ENCODE peak calls at places on chromosomes 1 and 21, in six cellular contexts. T is K562, N is HEK293T, L is A549, A is IMR-90, Y is HepG2. C is an unnamed sample.

GRCh38 chr1:218498061-218498938 is 153.2 kb downstream of the TGFB2 start:
- DNase-seq in L (peak; percentile 92), T (no peak), A (peak; percentile 75), Y (no peak), N (no peak), C (no peak)

GRCh38 chr1:10189659-10190058 is 20.7 kb upstream of the KIF1B start:
- DNase-seq in L (no peak), A (no peak), Y (no peak), T (no peak), N (no peak), C (peak; percentile 37)

GRCh38 chr1:75188892-75189291 is 54.7 kb downstream of the LHX8 start:
- DNase-seq in A (no peak), N (no peak), L (no peak), Y (no peak), T (no peak), C (no peak)

GRCh38 chr1:116916533-116917460 is 7.1 kb downstream of the PTGFRN start:
- DNase-seq in T (no peak), A (no peak), N (no peak), Y (peak; percentile 72), L (no peak), C (no peak)

GRCh38 chr1:211800925-211801607 is 29.5 kb downstream of the LPGAT1 start:
- DNase-seq in Y (no peak), T (peak; percentile 58), A (no peak), L (no peak), N (no peak), C (no peak)

GRCh38 chr1:154906621-154907081 is 29.9 kb downstream of the PMVK start:
- DNase-seq in T (no peak), A (no peak), Y (peak; percentile 52), L (peak; percentile 44), N (peak; percentile 14), C (no peak)

GRCh38 chr1:90959352-90960206 is 62.3 kb downstream of the ZNF644 start:
- DNase-seq in N (no peak), L (no peak), A (peak; percentile 47), Y (peak; percentile 74), T (no peak), C (no peak)

GRCh38 chr1:178354816-178355215 is 141.9 kb downstream of the CLEC20A start:
- DNase-seq in L (no peak), A (no peak), Y (no peak), N (no peak), T (no peak), C (no peak)

GRCh38 chr1:207866471-207867135 is 44.3 kb downstream of the CD34 start:
- DNase-seq in N (no peak), A (peak; percentile 58), Y (no peak), T (peak; percentile 45), L (peak; percentile 25), C (no peak)

GRCh38 chr1:6870086-6870485 is 84.8 kb downstream of the CAMTA1 start:
- DNase-seq in N (no peak), L (no peak), Y (no peak), A (no peak), T (no peak), C (no peak)
- TF ChIP-seq BHLHE40 in N (no peak), L (no peak), Y (no peak), A (no peak), T (no peak), C (no peak)

GRCh38 chr1:213244664-213245091 is 193.6 kb downstream of the RPS6KC1 start:
- DNase-seq in T (peak; percentile 74), A (peak; percentile 65), N (peak; percentile 55), Y (peak; percentile 73), L (peak; percentile 49), C (no peak)
- TF ChIP-seq BHLHE40 in T (no peak), A (no peak), N (no peak), Y (no peak), L (no peak), C (no peak)

GRCh38 chr1:53553734-53554509 is 94.7 kb downstream of the DMRTB1 start:
- DNase-seq in T (no peak), N (no peak), A (no peak), L (no peak), Y (no peak), C (no peak)
- TF ChIP-seq BHLHE40 in T (no peak), N (no peak), A (no peak), L (no peak), Y (no peak), C (no peak)

DNA sequence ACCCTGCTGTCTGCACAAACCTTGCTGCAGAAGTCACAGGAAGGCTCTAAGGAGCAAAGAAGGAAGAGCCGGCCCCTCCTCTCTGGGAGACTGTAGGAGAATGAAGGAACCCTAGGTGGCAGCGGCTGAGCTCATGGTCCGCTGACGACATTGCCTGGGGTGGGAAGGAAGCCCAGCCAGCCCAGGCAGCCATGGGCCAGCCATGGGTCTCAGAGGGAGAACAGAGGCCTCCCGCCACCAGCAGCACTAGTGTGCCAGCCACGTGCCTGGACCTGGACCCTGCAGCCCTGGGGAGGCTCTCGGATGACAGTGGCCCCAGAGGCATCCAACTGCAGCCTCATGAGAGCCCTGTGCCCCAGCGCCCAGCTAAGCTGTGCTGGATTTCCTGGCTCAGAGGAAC is 49.2 kb upstream of the POFUT2 start:
- DNase-seq in N (no peak), T (no peak), A (peak; percentile 33), L (no peak), Y (no peak), C (no peak)
- TF ChIP-seq BHLHE40 in N (no peak), T (no peak), A (no peak), L (no peak), Y (peak; percentile 79), C (no peak)